ENCODE peak calls at places on chromosomes 13 and 19, in five cellular contexts. One of them, this sample, is unnamed.

GRCh38 chr19:741506-742131 is 9.3 kb upstream of the MISP start:
- DNase-seq in pancreas: no peak
- DNase-seq in transverse colon: no peak
- DNase-seq in endothelial cell: peak
- DNase-seq in left ventricle myocardium inferior: no peak
- DNase-seq in this sample: no peak

GRCh38 chr13:19329365-19329764 is 147.7 kb upstream of the TUBA3C start:
- DNase-seq in pancreas: no peak
- DNase-seq in transverse colon: no peak
- DNase-seq in endothelial cell: no peak
- DNase-seq in left ventricle myocardium inferior: no peak
- DNase-seq in this sample: no peak

GRCh38 chr13:73765651-73766384 is 368.4 kb downstream of the KLF12 start:
- DNase-seq in pancreas: peak
- DNase-seq in transverse colon: peak
- DNase-seq in endothelial cell: peak
- DNase-seq in left ventricle myocardium inferior: peak
- DNase-seq in this sample: peak

GRCh38 chr19:11662278-11662677 is 65.0 kb downstream of the ZNF627 start:
- DNase-seq in pancreas: no peak
- DNase-seq in transverse colon: no peak
- DNase-seq in endothelial cell: no peak
- DNase-seq in left ventricle myocardium inferior: no peak
- DNase-seq in this sample: no peak

GRCh38 chr13:108003626-108004025 is 211.7 kb downstream of the LIG4 start:
- DNase-seq in pancreas: no peak
- DNase-seq in transverse colon: no peak
- DNase-seq in endothelial cell: no peak
- DNase-seq in left ventricle myocardium inferior: no peak
- DNase-seq in this sample: no peak

GRCh38 chr19:511101-511841 is 4.0 kb downstream of the TPGS1 start:
- DNase-seq in pancreas: no peak
- DNase-seq in transverse colon: peak
- DNase-seq in endothelial cell: no peak
- DNase-seq in left ventricle myocardium inferior: no peak
- DNase-seq in this sample: no peak

GRCh38 chr13:114134111-114134943 is 1.9 kb upstream of the RASA3 start:
- DNase-seq in pancreas: no peak
- DNase-seq in transverse colon: no peak
- DNase-seq in endothelial cell: no peak
- DNase-seq in left ventricle myocardium inferior: no peak
- DNase-seq in this sample: no peak

GRCh38 chr19:4730740-4731171 is 7.1 kb upstream of the DPP9 start:
- DNase-seq in pancreas: no peak
- DNase-seq in transverse colon: peak
- DNase-seq in endothelial cell: peak
- DNase-seq in left ventricle myocardium inferior: no peak
- DNase-seq in this sample: peak

GRCh38 chr13:112931028-112931934 is 37.7 kb upstream of the MCF2L start:
- DNase-seq in pancreas: no peak
- DNase-seq in transverse colon: peak
- DNase-seq in endothelial cell: peak
- DNase-seq in left ventricle myocardium inferior: no peak
- DNase-seq in this sample: peak

GRCh38 chr19:1747285-1748114 is 5.8 kb upstream of the ONECUT3 start:
- DNase-seq in pancreas: peak
- DNase-seq in transverse colon: no peak
- DNase-seq in endothelial cell: no peak
- DNase-seq in left ventricle myocardium inferior: no peak
- DNase-seq in this sample: no peak

GRCh38 chr19:12194827-12195500 is 32.1 kb downstream of the ZNF136 start:
- DNase-seq in pancreas: peak
- DNase-seq in transverse colon: peak
- DNase-seq in endothelial cell: no peak
- DNase-seq in left ventricle myocardium inferior: peak
- DNase-seq in this sample: no peak

GRCh38 chr13:97468331-97468730 is 34.4 kb downstream of the RAP2A start:
- DNase-seq in pancreas: no peak
- DNase-seq in transverse colon: no peak
- DNase-seq in endothelial cell: no peak
- DNase-seq in left ventricle myocardium inferior: no peak
- DNase-seq in this sample: no peak

GRCh38 chr19:40962460-40962961 is 28.6 kb upstream of the CYP2B6 start:
- DNase-seq in pancreas: no peak
- DNase-seq in transverse colon: no peak
- DNase-seq in endothelial cell: no peak
- DNase-seq in left ventricle myocardium inferior: no peak
- DNase-seq in this sample: no peak

GRCh38 chr19:3057275-3057714 is 5.0 kb downstream of the TLE5 start:
- DNase-seq in pancreas: peak
- DNase-seq in transverse colon: peak
- DNase-seq in endothelial cell: no peak
- DNase-seq in left ventricle myocardium inferior: peak
- DNase-seq in this sample: no peak

GRCh38 chr19:15641901-15642491 is 1.3 kb downstream of the CYP4F3 start:
- DNase-seq in pancreas: no peak
- DNase-seq in transverse colon: no peak
- DNase-seq in endothelial cell: no peak
- DNase-seq in left ventricle myocardium inferior: no peak
- DNase-seq in this sample: no peak

GRCh38 chr13:75544681-75545333 is 4.8 kb upstream of the UCHL3 start:
- DNase-seq in pancreas: no peak
- DNase-seq in transverse colon: no peak
- DNase-seq in endothelial cell: no peak
- DNase-seq in left ventricle myocardium inferior: no peak
- DNase-seq in this sample: no peak

GRCh38 chr13:32035701-32036100 is 4.1 kb downstream of the FRY start:
- DNase-seq in pancreas: no peak
- DNase-seq in transverse colon: no peak
- DNase-seq in endothelial cell: no peak
- DNase-seq in left ventricle myocardium inferior: no peak
- DNase-seq in this sample: no peak

GRCh38 chr13:41650706-41651105 is 193.4 kb downstream of the RGCC start:
- DNase-seq in pancreas: no peak
- DNase-seq in transverse colon: no peak
- DNase-seq in endothelial cell: no peak
- DNase-seq in left ventricle myocardium inferior: no peak
- DNase-seq in this sample: no peak

GRCh38 chr19:29501816-29502580 is 23.8 kb upstream of the VSTM2B start:
- DNase-seq in pancreas: no peak
- DNase-seq in transverse colon: no peak
- DNase-seq in endothelial cell: no peak
- DNase-seq in left ventricle myocardium inferior: no peak
- DNase-seq in this sample: no peak

GRCh38 chr19:42108527-42109389 is 23.5 kb downstream of the POU2F2 start:
- DNase-seq in pancreas: peak
- DNase-seq in transverse colon: peak
- DNase-seq in endothelial cell: peak
- DNase-seq in left ventricle myocardium inferior: peak
- DNase-seq in this sample: peak

GRCh38 chr13:66887088-66887487 is 343.0 kb downstream of the PCDH9 start:
- DNase-seq in pancreas: no peak
- DNase-seq in transverse colon: no peak
- DNase-seq in endothelial cell: no peak
- DNase-seq in left ventricle myocardium inferior: no peak
- DNase-seq in this sample: no peak

GRCh38 chr19:12733369-12733896 is 1.1 kb downstream of the TRIR start:
- DNase-seq in pancreas: no peak
- DNase-seq in transverse colon: no peak
- DNase-seq in endothelial cell: no peak
- DNase-seq in left ventricle myocardium inferior: no peak
- DNase-seq in this sample: no peak

GRCh38 chr19:3275068-3275582 is 50.7 kb downstream of the CELF5 start:
- DNase-seq in pancreas: peak
- DNase-seq in transverse colon: no peak
- DNase-seq in endothelial cell: peak
- DNase-seq in left ventricle myocardium inferior: no peak
- DNase-seq in this sample: peak

GRCh38 chr13:112796190-112796915 is 106.5 kb downstream of the ATP11A start:
- DNase-seq in pancreas: no peak
- DNase-seq in transverse colon: no peak
- DNase-seq in endothelial cell: no peak
- DNase-seq in left ventricle myocardium inferior: no peak
- DNase-seq in this sample: no peak

GRCh38 chr19:28508666-28509065 is 704.3 kb downstream of the UQCRFS1 start:
- DNase-seq in pancreas: no peak
- DNase-seq in transverse colon: no peak
- DNase-seq in endothelial cell: no peak
- DNase-seq in left ventricle myocardium inferior: no peak
- DNase-seq in this sample: no peak

GRCh38 chr13:74246398-74246975 is 112.3 kb upstream of the KLF12 start:
- DNase-seq in pancreas: no peak
- DNase-seq in transverse colon: no peak
- DNase-seq in endothelial cell: no peak
- DNase-seq in left ventricle myocardium inferior: peak
- DNase-seq in this sample: no peak

GRCh38 chr13:30002577-30002976 is 152.2 kb upstream of the UBL3 start:
- DNase-seq in pancreas: no peak
- DNase-seq in transverse colon: no peak
- DNase-seq in endothelial cell: no peak
- DNase-seq in left ventricle myocardium inferior: no peak
- DNase-seq in this sample: no peak

GRCh38 chr13:97234742-97235141 is 12.6 kb downstream of the MBNL2 start:
- DNase-seq in pancreas: peak
- DNase-seq in transverse colon: peak
- DNase-seq in endothelial cell: no peak
- DNase-seq in left ventricle myocardium inferior: no peak
- DNase-seq in this sample: no peak

GRCh38 chr19:32830231-32831014 is 39.1 kb downstream of the SLC7A9 start:
- DNase-seq in pancreas: no peak
- DNase-seq in transverse colon: no peak
- DNase-seq in endothelial cell: no peak
- DNase-seq in left ventricle myocardium inferior: no peak
- DNase-seq in this sample: no peak

GRCh38 chr19:15279326-15279904 is 47.2 kb upstream of the EPHX3 start:
- DNase-seq in pancreas: no peak
- DNase-seq in transverse colon: no peak
- DNase-seq in endothelial cell: no peak
- DNase-seq in left ventricle myocardium inferior: no peak
- DNase-seq in this sample: no peak

GRCh38 chr13:38657191-38657590 is 29.7 kb upstream of the FREM2 start:
- DNase-seq in pancreas: no peak
- DNase-seq in transverse colon: no peak
- DNase-seq in endothelial cell: no peak
- DNase-seq in left ventricle myocardium inferior: no peak
- DNase-seq in this sample: no peak

GRCh38 chr13:30864352-30865130 is 41.5 kb upstream of the MEDAG start:
- DNase-seq in pancreas: no peak
- DNase-seq in transverse colon: no peak
- DNase-seq in endothelial cell: no peak
- DNase-seq in left ventricle myocardium inferior: no peak
- DNase-seq in this sample: no peak

GRCh38 chr13:20799726-20800416 is 26.1 kb upstream of the EEF1AKMT1 start:
- DNase-seq in pancreas: no peak
- DNase-seq in transverse colon: no peak
- DNase-seq in endothelial cell: no peak
- DNase-seq in left ventricle myocardium inferior: no peak
- DNase-seq in this sample: no peak

GRCh38 chr19:1698636-1699035 is 46.2 kb upstream of the TCF3 start:
- DNase-seq in pancreas: no peak
- DNase-seq in transverse colon: no peak
- DNase-seq in endothelial cell: no peak
- DNase-seq in left ventricle myocardium inferior: no peak
- DNase-seq in this sample: no peak

DNA sequence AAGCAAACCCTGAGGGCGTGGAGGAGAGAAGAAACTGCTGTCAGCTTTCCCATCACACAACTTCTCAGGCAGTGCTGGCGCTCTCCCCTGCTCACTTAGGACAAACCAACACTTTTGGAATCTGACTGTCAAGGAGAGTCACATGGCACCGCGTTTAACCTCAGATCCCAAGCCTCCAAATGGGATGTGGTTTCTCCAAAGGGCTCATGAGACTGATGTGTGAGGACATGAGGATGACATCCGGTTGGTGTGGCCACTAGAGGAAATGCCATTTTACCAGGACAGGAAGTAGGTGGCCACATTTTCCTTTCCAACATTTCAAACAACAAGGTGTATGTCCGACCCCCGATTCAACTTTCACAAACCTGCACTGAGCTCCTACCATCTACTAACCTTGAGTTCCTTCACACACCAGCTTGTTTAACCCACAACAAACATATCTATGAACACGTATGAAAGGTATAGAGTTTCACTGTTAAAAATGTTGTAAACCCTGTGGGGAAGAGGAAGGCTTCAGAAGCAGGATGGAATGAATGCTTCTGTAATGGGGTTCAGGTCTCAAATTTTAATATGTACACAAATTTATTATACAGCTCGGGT is 3.8 kb upstream of the DOCK9 start:
- DNase-seq in pancreas: no peak
- DNase-seq in transverse colon: no peak
- DNase-seq in endothelial cell: no peak
- DNase-seq in left ventricle myocardium inferior: no peak
- DNase-seq in this sample: no peak
- TF ChIP-seq CTCF in pancreas: no peak
- TF ChIP-seq CTCF in transverse colon: no peak
- TF ChIP-seq CTCF in endothelial cell: no peak
- TF ChIP-seq CTCF in left ventricle myocardium inferior: no peak
- TF ChIP-seq CTCF in this sample: no peak

GRCh38 chr13:37608750-37609339 is 10.3 kb upstream of the POSTN start:
- DNase-seq in pancreas: no peak
- DNase-seq in transverse colon: no peak
- DNase-seq in endothelial cell: no peak
- DNase-seq in left ventricle myocardium inferior: no peak
- DNase-seq in this sample: no peak
- TF ChIP-seq CTCF in pancreas: no peak
- TF ChIP-seq CTCF in transverse colon: no peak
- TF ChIP-seq CTCF in endothelial cell: peak
- TF ChIP-seq CTCF in left ventricle myocardium inferior: peak
- TF ChIP-seq CTCF in this sample: peak

GRCh38 chr19:34786236-34786635 is 13.2 kb upstream of the ZNF599 start:
- DNase-seq in pancreas: no peak
- DNase-seq in transverse colon: no peak
- DNase-seq in endothelial cell: no peak
- DNase-seq in left ventricle myocardium inferior: no peak
- DNase-seq in this sample: no peak
- TF ChIP-seq CTCF in pancreas: no peak
- TF ChIP-seq CTCF in transverse colon: no peak
- TF ChIP-seq CTCF in endothelial cell: no peak
- TF ChIP-seq CTCF in left ventricle myocardium inferior: no peak
- TF ChIP-seq CTCF in this sample: no peak

DNA sequence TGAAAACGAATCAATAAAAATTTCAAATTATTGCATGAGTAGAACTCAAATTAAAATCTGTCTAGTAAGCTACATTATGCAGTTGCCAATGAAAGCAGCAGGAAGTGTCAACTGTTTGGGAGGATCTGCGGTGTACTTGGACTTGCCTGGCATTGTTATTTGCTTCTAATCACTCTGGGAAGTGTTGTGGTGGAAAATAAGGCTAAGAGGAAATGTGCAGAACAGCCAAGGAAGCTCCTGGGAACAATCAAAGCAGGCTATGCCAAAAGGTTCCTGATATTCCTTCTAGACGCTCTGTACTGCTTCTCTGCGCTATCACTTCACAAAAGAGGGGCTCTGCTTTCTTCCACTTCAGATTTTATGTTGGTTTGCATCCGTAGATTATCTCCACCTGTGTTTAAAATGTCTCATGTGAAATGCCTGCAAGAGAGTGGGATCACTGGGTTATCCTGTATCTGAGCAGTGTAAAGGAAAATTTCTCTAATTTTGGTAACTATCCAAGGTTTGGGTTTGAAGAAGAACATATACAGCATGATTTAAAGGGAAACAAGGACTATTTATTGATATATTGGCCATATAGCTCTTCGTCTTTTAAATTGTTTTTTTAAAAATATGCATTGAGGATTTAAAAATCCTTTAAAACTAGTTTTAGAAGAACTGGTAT is 182.7 kb upstream of the CSNK1A1L start:
- DNase-seq in pancreas: no peak
- DNase-seq in transverse colon: no peak
- DNase-seq in endothelial cell: no peak
- DNase-seq in left ventricle myocardium inferior: no peak
- DNase-seq in this sample: no peak
- TF ChIP-seq CTCF in pancreas: no peak
- TF ChIP-seq CTCF in transverse colon: no peak
- TF ChIP-seq CTCF in endothelial cell: no peak
- TF ChIP-seq CTCF in left ventricle myocardium inferior: no peak
- TF ChIP-seq CTCF in this sample: no peak